ENCODE peak calls at places on chromosomes 13 and 19, in eight cellular contexts. Y is Panc1, C is colonic mucosa, M is IMR-90, P is left ventricle myocardium inferior, S is BE2C, Z is skeletal muscle cell, T is cardiac fibroblast. X is an unnamed sample.
A peak's percentile ranks its signal among the peaks of the same experiment; 100 is the strongest.

GRCh38 chr19:57642396-57643046 is 9.6 kb downstream of the ZNF211 start:
- DNase-seq in Y (no peak), C (no peak), M (no peak), P (no peak), S (no peak), Z (no peak), T (no peak), X (no peak)

GRCh38 chr19:58325623-58326022 is 1.2 kb upstream of the ZSCAN22 start:
- DNase-seq in Y (no peak), C (no peak), M (peak; percentile 57), P (no peak), S (no peak), Z (no peak), T (no peak), X (no peak)

GRCh38 chr13:95275322-95276118 is 25.7 kb downstream of the ABCC4 start:
- DNase-seq in Y (no peak), C (no peak), M (no peak), P (no peak), S (no peak), Z (no peak), T (peak; percentile 40), X (no peak)

GRCh38 chr19:42122691-42123607 is 9.3 kb downstream of the POU2F2 start:
- DNase-seq in Y (no peak), C (no peak), M (no peak), P (no peak), S (no peak), Z (no peak), T (no peak), X (no peak)

GRCh38 chr13:33999830-34000605 is 182.1 kb downstream of the RFC3 start:
- DNase-seq in Y (no peak), C (no peak), M (no peak), P (no peak), S (no peak), Z (no peak), T (no peak), X (no peak)

GRCh38 chr19:20776083-20777076 is at the start of gene ZNF66:
- DNase-seq in Y (peak; percentile 78), C (peak; percentile 98), M (peak; percentile 95), P (peak; percentile 96), S (peak; percentile 96), Z (peak; percentile 86), T (peak; percentile 98), X (peak; percentile 97)

GRCh38 chr19:1851581-1852293 is 3.5 kb upstream of the REXO1 start:
- DNase-seq in Y (no peak), C (no peak), M (no peak), P (no peak), S (peak; percentile 75), Z (no peak), T (no peak), X (no peak)

GRCh38 chr13:30456290-30456689 is 9.4 kb downstream of the HMGB1 start:
- DNase-seq in Y (no peak), C (no peak), M (no peak), P (no peak), S (no peak), Z (no peak), T (peak; percentile 25), X (no peak)

GRCh38 chr13:24680258-24680920 is at the start of gene ATP12A:
- DNase-seq in Y (no peak), C (peak; percentile 46), M (no peak), P (no peak), S (no peak), Z (no peak), T (no peak), X (no peak)

GRCh38 chr13:100045355-100045754 is 43.5 kb upstream of the PCCA start:
- DNase-seq in Y (no peak), C (no peak), M (no peak), P (no peak), S (no peak), Z (no peak), T (no peak), X (no peak)

GRCh38 chr13:49646688-49647087 is 18.4 kb downstream of the ARL11 start:
- DNase-seq in Y (no peak), C (no peak), M (no peak), P (no peak), S (no peak), Z (no peak), T (no peak), X (no peak)

GRCh38 chr19:13833330-13834265 is 38.4 kb downstream of the ZSWIM4 start:
- DNase-seq in Y (no peak), C (peak; percentile 97), M (peak; percentile 86), P (peak; percentile 96), S (peak; percentile 94), Z (peak; percentile 58), T (peak; percentile 94), X (peak; percentile 89)

GRCh38 chr19:13834308-13834790 is 39.1 kb downstream of the ZSWIM4 start:
- DNase-seq in Y (no peak), C (no peak), M (peak; percentile 76), P (no peak), S (no peak), Z (no peak), T (peak; percentile 39), X (peak; percentile 51)

GRCh38 chr19:13838943-13839192 is 38.1 kb upstream of the NANOS3 start:
- DNase-seq in Y (no peak), C (no peak), M (no peak), P (no peak), S (peak; percentile 95), Z (no peak), T (no peak), X (no peak)

GRCh38 chr19:13838071-13838942 is 38.6 kb upstream of the NANOS3 start:
- DNase-seq in Y (no peak), C (no peak), M (no peak), P (no peak), S (no peak), Z (no peak), T (peak; percentile 36), X (peak; percentile 45)

GRCh38 chr19:13835791-13836723 is 40.8 kb downstream of the ZSWIM4 start:
- DNase-seq in Y (no peak), C (peak; percentile 29), M (no peak), P (peak; percentile 62), S (no peak), Z (no peak), T (peak; percentile 47), X (peak; percentile 40)
- H3K4me3 ChIP-seq in Y (peak overlapping the region; percentile 45), C (no peak overlapping the region), M (no peak overlapping the region), P (peak overlapping the region; percentile 94), S (no peak overlapping the region), Z (no peak overlapping the region), T (no peak overlapping the region), X (no peak overlapping the region)

GRCh38 chr19:17420267-17420924 is 549 bp downstream of the MVB12A start:
- DNase-seq in Y (no peak), C (peak; percentile 47), M (no peak), P (peak; percentile 23), S (peak; percentile 54), Z (no peak), T (peak; percentile 22), X (peak; percentile 8)

GRCh38 chr19:17419491-17420266 is at the start of gene MVB12A:
- DNase-seq in Y (peak; percentile 92), C (peak; percentile 98), M (peak; percentile 99), P (peak; percentile 98), S (peak; percentile 98), Z (peak; percentile 98), T (peak; percentile 100), X (peak; percentile 100)

GRCh38 chr19:17419154-17419490 is 725 bp upstream of the MVB12A start:
- DNase-seq in Y (no peak), C (no peak), M (no peak), P (no peak), S (no peak), Z (no peak), T (no peak), X (no peak)

GRCh38 chr19:17421942-17422341 is 2.1 kb downstream of the MVB12A start:
- DNase-seq in Y (no peak), C (no peak), M (no peak), P (no peak), S (no peak), Z (no peak), T (no peak), X (no peak)

DNA sequence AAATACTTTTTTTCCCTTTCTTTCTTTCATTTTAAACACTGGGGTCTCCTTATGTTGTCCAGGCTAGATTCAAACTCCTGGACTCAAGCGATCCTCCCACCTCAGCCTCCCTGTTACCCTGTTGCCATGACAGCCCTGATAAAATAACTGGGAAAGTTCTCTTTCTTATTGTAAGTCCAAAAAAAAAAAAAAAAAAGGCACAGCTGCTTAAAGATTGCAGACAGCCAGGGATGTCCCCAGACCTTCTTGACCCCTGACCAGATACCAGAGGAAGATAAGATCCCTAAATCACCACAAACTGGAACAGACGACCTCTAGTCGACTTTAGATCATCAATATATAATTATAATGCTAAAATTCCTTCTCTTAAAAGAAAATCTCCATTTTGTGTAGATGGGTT is 1.1 kb upstream of the MVB12A start:
- DNase-seq in Y (no peak), C (no peak), M (no peak), P (no peak), S (no peak), Z (no peak), T (peak; percentile 19), X (no peak)
- H3K4me3 ChIP-seq in Y (peak overlapping the region; percentile 78), C (no peak overlapping the region), M (no peak overlapping the region), P (peak overlapping the region; percentile 76), S (peak overlapping the region; percentile 64), Z (no peak overlapping the region), T (no peak overlapping the region), X (no peak overlapping the region)

DNA sequence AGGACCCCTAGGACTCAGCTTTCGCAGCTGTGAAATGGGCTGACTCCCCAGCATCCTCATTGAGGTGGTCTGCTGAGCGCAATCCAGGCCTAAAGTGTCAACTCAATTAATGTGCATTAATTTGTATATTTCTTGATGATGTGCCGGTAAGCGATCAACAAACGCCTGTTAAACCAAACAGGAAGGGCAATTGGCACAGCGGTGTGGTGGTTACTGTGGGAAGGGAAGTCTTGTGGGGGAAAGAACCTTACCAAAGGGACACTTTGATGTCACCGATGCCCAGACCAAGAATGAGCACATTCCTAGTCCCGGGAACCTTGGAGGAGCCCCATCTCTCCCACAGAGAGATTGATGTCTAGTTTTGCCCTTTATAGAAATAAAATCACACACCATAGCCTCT is 1.6 kb downstream of the JAK3 start:
- DNase-seq in Y (no peak), C (no peak), M (no peak), P (no peak), S (no peak), Z (no peak), T (no peak), X (no peak)
- H3K4me3 ChIP-seq in Y (no peak overlapping the region), C (no peak overlapping the region), M (no peak overlapping the region), P (no peak overlapping the region), S (no peak overlapping the region), Z (no peak overlapping the region), T (no peak overlapping the region), X (no peak overlapping the region)

GRCh38 chr19:5319516-5319915 is 21.1 kb downstream of the PTPRS start:
- DNase-seq in Y (no peak), C (no peak), M (no peak), P (no peak), S (no peak), Z (no peak), T (no peak), X (no peak)

GRCh38 chr19:5323475-5323811 is 17.2 kb downstream of the PTPRS start:
- DNase-seq in Y (no peak), C (no peak), M (no peak), P (no peak), S (no peak), Z (no peak), T (no peak), X (no peak)

GRCh38 chr19:5321066-5321642 is 19.5 kb downstream of the PTPRS start:
- DNase-seq in Y (no peak), C (no peak), M (no peak), P (no peak), S (no peak), Z (no peak), T (no peak), X (no peak)

GRCh38 chr19:5324947-5325346 is 15.7 kb downstream of the PTPRS start:
- DNase-seq in Y (no peak), C (no peak), M (no peak), P (no peak), S (no peak), Z (no peak), T (no peak), X (no peak)

GRCh38 chr19:5321851-5322681 is 18.5 kb downstream of the PTPRS start:
- DNase-seq in Y (no peak), C (peak; percentile 18), M (no peak), P (no peak), S (peak; percentile 44), Z (no peak), T (no peak), X (no peak)
- H3K4me3 ChIP-seq in Y (no peak overlapping the region), C (no peak overlapping the region), M (no peak overlapping the region), P (peak overlapping the region; percentile 19), S (no peak overlapping the region), Z (no peak overlapping the region), T (no peak overlapping the region), X (no peak overlapping the region)

X was measured in astrocyte of the spinal cord.